ENCODE peak calls at places on chromosomes 11 and 22, in ten cellular contexts. One of them, this sample, is unnamed.

GRCh38 chr11:34988294-34989255 is 72.2 kb downstream of the PDHX start:
- DNase-seq in tibial artery: no peak
- DNase-seq in right atrium auricular region: no peak
- DNase-seq in GM23338: no peak
- DNase-seq in GM12864: no peak
- DNase-seq in foreskin fibroblast: no peak
- DNase-seq in fibroblast of lung: peak
- DNase-seq in cardiac muscle cell: no peak
- DNase-seq in IMR-90: peak
- DNase-seq in GM06990: peak
- DNase-seq in this sample: peak

GRCh38 chr11:69005631-69006368 is 7.2 kb downstream of the MRGPRF start:
- DNase-seq in tibial artery: peak
- DNase-seq in GM12864: no peak
- DNase-seq in IMR-90: no peak
- DNase-seq in GM06990: no peak
- DNase-seq in GM23338: no peak
- DNase-seq in foreskin fibroblast: no peak
- DNase-seq in fibroblast of lung: no peak
- DNase-seq in cardiac muscle cell: no peak
- DNase-seq in right atrium auricular region: no peak
- DNase-seq in this sample: no peak

GRCh38 chr11:60447070-60447469 is 8.6 kb upstream of the MS4A1 start:
- DNase-seq in GM12864: no peak
- DNase-seq in IMR-90: no peak
- DNase-seq in tibial artery: no peak
- DNase-seq in GM06990: no peak
- DNase-seq in cardiac muscle cell: no peak
- DNase-seq in right atrium auricular region: no peak
- DNase-seq in foreskin fibroblast: no peak
- DNase-seq in fibroblast of lung: no peak
- DNase-seq in GM23338: no peak
- DNase-seq in this sample: no peak

GRCh38 chr22:25745341-25746011 is 3.5 kb downstream of the MYO18B start:
- DNase-seq in GM06990: no peak
- DNase-seq in fibroblast of lung: peak
- DNase-seq in foreskin fibroblast: peak
- DNase-seq in GM12864: no peak
- DNase-seq in right atrium auricular region: no peak
- DNase-seq in GM23338: no peak
- DNase-seq in tibial artery: no peak
- DNase-seq in cardiac muscle cell: no peak
- DNase-seq in IMR-90: peak
- DNase-seq in this sample: no peak

GRCh38 chr22:20456064-20456721 is 18.6 kb upstream of the SCARF2 start:
- DNase-seq in GM06990: no peak
- DNase-seq in GM12864: peak
- DNase-seq in IMR-90: peak
- DNase-seq in foreskin fibroblast: peak
- DNase-seq in GM23338: peak
- DNase-seq in right atrium auricular region: peak
- DNase-seq in tibial artery: peak
- DNase-seq in cardiac muscle cell: peak
- DNase-seq in fibroblast of lung: peak
- DNase-seq in this sample: peak

GRCh38 chr22:20853236-20853660 is 5.4 kb downstream of the PI4KA start:
- DNase-seq in right atrium auricular region: no peak
- DNase-seq in IMR-90: no peak
- DNase-seq in GM23338: no peak
- DNase-seq in fibroblast of lung: no peak
- DNase-seq in cardiac muscle cell: no peak
- DNase-seq in GM12864: no peak
- DNase-seq in GM06990: no peak
- DNase-seq in foreskin fibroblast: no peak
- DNase-seq in tibial artery: no peak
- DNase-seq in this sample: no peak

GRCh38 chr11:128036006-128036405 is 551.4 kb downstream of the ETS1 start:
- DNase-seq in cardiac muscle cell: no peak
- DNase-seq in GM06990: no peak
- DNase-seq in IMR-90: no peak
- DNase-seq in GM23338: no peak
- DNase-seq in foreskin fibroblast: no peak
- DNase-seq in right atrium auricular region: no peak
- DNase-seq in tibial artery: no peak
- DNase-seq in fibroblast of lung: no peak
- DNase-seq in GM12864: no peak
- DNase-seq in this sample: no peak

GRCh38 chr22:33835196-33835788 is 85.0 kb downstream of the LARGE1 start:
- DNase-seq in GM12864: no peak
- DNase-seq in GM06990: no peak
- DNase-seq in foreskin fibroblast: no peak
- DNase-seq in IMR-90: no peak
- DNase-seq in fibroblast of lung: no peak
- DNase-seq in cardiac muscle cell: no peak
- DNase-seq in right atrium auricular region: no peak
- DNase-seq in tibial artery: no peak
- DNase-seq in GM23338: peak
- DNase-seq in this sample: no peak

GRCh38 chr11:78525720-78526119 is 48.9 kb downstream of the NARS2 start:
- DNase-seq in tibial artery: no peak
- DNase-seq in fibroblast of lung: peak
- DNase-seq in GM23338: no peak
- DNase-seq in GM12864: no peak
- DNase-seq in GM06990: no peak
- DNase-seq in cardiac muscle cell: no peak
- DNase-seq in right atrium auricular region: no peak
- DNase-seq in IMR-90: no peak
- DNase-seq in foreskin fibroblast: no peak
- DNase-seq in this sample: no peak

GRCh38 chr11:46343520-46343919 is 3.7 kb upstream of the DGKZ start:
- DNase-seq in foreskin fibroblast: no peak
- DNase-seq in GM23338: peak
- DNase-seq in cardiac muscle cell: no peak
- DNase-seq in tibial artery: no peak
- DNase-seq in fibroblast of lung: no peak
- DNase-seq in right atrium auricular region: no peak
- DNase-seq in IMR-90: no peak
- DNase-seq in GM06990: no peak
- DNase-seq in GM12864: no peak
- DNase-seq in this sample: no peak

GRCh38 chr11:117218133-117218915 is 13.5 kb downstream of the PCSK7 start:
- DNase-seq in GM23338: no peak
- DNase-seq in IMR-90: peak
- DNase-seq in cardiac muscle cell: no peak
- DNase-seq in tibial artery: peak
- DNase-seq in fibroblast of lung: peak
- DNase-seq in GM06990: no peak
- DNase-seq in right atrium auricular region: no peak
- DNase-seq in GM12864: no peak
- DNase-seq in foreskin fibroblast: no peak
- DNase-seq in this sample: no peak

GRCh38 chr11:22797081-22797480 is 32.5 kb downstream of the SVIP start:
- DNase-seq in cardiac muscle cell: no peak
- DNase-seq in IMR-90: no peak
- DNase-seq in foreskin fibroblast: no peak
- DNase-seq in tibial artery: no peak
- DNase-seq in fibroblast of lung: no peak
- DNase-seq in GM06990: no peak
- DNase-seq in right atrium auricular region: no peak
- DNase-seq in GM23338: no peak
- DNase-seq in GM12864: no peak
- DNase-seq in this sample: no peak

GRCh38 chr11:59247535-59248227 is 35.0 kb upstream of the MPEG1 start:
- DNase-seq in foreskin fibroblast: peak
- DNase-seq in right atrium auricular region: no peak
- DNase-seq in GM23338: no peak
- DNase-seq in GM06990: no peak
- DNase-seq in fibroblast of lung: peak
- DNase-seq in GM12864: no peak
- DNase-seq in IMR-90: peak
- DNase-seq in tibial artery: no peak
- DNase-seq in cardiac muscle cell: no peak
- DNase-seq in this sample: no peak

GRCh38 chr11:28704801-28705200 is 596.6 kb downstream of the METTL15 start:
- DNase-seq in IMR-90: no peak
- DNase-seq in GM06990: no peak
- DNase-seq in tibial artery: no peak
- DNase-seq in right atrium auricular region: no peak
- DNase-seq in cardiac muscle cell: no peak
- DNase-seq in foreskin fibroblast: no peak
- DNase-seq in GM23338: no peak
- DNase-seq in GM12864: no peak
- DNase-seq in fibroblast of lung: no peak
- DNase-seq in this sample: no peak

GRCh38 chr11:123979311-123979710 is 1.7 kb upstream of the OR10S1 start:
- DNase-seq in GM06990: no peak
- DNase-seq in GM12864: no peak
- DNase-seq in tibial artery: no peak
- DNase-seq in cardiac muscle cell: no peak
- DNase-seq in IMR-90: no peak
- DNase-seq in right atrium auricular region: no peak
- DNase-seq in fibroblast of lung: no peak
- DNase-seq in GM23338: no peak
- DNase-seq in foreskin fibroblast: no peak
- DNase-seq in this sample: no peak

DNA sequence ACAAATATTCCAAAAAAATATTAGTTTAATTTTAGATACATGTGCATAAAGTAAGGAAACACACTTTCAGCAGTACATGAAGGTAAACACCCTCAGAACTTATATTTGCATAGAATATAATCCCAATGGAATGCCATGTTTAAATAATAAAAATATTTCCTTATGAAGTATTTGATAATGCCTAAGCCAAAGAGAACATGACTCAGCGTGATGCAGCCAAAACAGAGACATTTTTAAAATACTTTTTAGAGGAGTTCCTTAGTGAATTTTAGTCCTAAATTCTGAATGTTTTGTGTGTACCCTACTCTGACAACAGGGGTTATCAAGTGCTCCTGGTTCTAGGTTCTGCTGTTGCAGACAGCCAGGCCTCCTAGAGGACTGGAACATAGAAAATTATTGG is 39.1 kb upstream of the POU2AF2 start:
- DNase-seq in GM06990: no peak
- DNase-seq in GM12864: no peak
- DNase-seq in cardiac muscle cell: no peak
- DNase-seq in IMR-90: peak
- DNase-seq in foreskin fibroblast: peak
- DNase-seq in right atrium auricular region: no peak
- DNase-seq in tibial artery: no peak
- DNase-seq in fibroblast of lung: peak
- DNase-seq in GM23338: no peak
- DNase-seq in this sample: no peak
- TF ChIP-seq CTCF in GM06990: no peak
- TF ChIP-seq CTCF in GM12864: no peak
- TF ChIP-seq CTCF in cardiac muscle cell: no peak
- TF ChIP-seq CTCF in IMR-90: no peak
- TF ChIP-seq CTCF in foreskin fibroblast: no peak
- TF ChIP-seq CTCF in right atrium auricular region: no peak
- TF ChIP-seq CTCF in tibial artery: no peak
- TF ChIP-seq CTCF in fibroblast of lung: no peak
- TF ChIP-seq CTCF in GM23338: no peak
- TF ChIP-seq CTCF in this sample: no peak

DNA sequence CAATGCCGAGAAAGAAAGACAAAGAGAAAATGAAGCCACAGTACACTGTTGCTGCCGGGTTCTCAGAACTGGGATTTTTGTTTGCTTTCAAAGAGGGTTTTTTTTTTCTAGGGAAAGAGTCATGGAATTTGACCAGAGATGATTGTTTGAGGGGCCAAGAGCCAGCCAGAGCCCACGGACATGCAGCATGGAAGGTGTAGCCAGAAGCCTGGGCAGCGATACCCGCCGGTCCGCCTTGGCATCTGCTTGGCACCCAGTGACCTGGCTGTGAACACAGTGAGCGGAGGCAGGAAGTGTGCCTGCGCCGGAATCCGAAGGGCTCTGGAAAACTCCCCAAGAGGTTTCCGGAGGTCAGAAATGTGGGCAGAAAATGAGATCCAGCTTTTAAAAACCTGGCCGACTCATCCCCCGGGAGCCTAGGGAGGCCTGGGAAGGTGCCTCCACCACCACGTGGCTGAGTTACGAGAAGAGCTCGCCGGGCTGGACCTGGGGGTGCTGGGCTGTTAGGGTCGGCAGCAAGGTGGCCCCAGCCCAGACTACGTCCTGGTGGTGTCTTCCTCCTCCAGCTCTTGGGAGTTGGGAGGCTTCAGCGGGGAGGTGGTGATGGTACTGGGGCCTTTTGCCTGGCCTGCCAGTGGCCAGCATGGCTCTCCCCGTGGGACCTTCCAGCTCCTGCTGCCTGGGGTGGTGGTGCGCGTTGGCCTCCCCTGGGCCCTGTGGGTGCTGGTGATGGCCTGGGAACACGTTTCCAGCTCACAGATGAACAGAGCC is 61.6 kb upstream of the PPARA start:
- DNase-seq in GM23338: no peak
- DNase-seq in GM12864: no peak
- DNase-seq in tibial artery: peak
- DNase-seq in cardiac muscle cell: no peak
- DNase-seq in right atrium auricular region: no peak
- DNase-seq in GM06990: no peak
- DNase-seq in foreskin fibroblast: peak
- DNase-seq in IMR-90: peak
- DNase-seq in fibroblast of lung: peak
- DNase-seq in this sample: no peak
- H3K4me3 ChIP-seq in GM23338: no peak
- H3K4me3 ChIP-seq in GM12864: no peak
- H3K4me3 ChIP-seq in tibial artery: peak
- H3K4me3 ChIP-seq in cardiac muscle cell: no peak
- H3K4me3 ChIP-seq in right atrium auricular region: peak
- H3K4me3 ChIP-seq in GM06990: no peak
- H3K4me3 ChIP-seq in foreskin fibroblast: peak
- H3K4me3 ChIP-seq in IMR-90: no peak
- H3K4me3 ChIP-seq in fibroblast of lung: peak
- H3K4me3 ChIP-seq in this sample: no peak

GRCh38 chr11:56394381-56394780 is 18.1 kb upstream of the OR5AL1 start:
- DNase-seq in IMR-90: no peak
- DNase-seq in foreskin fibroblast: no peak
- DNase-seq in GM23338: no peak
- DNase-seq in GM06990: no peak
- DNase-seq in GM12864: no peak
- DNase-seq in cardiac muscle cell: no peak
- DNase-seq in right atrium auricular region: no peak
- DNase-seq in tibial artery: no peak
- DNase-seq in fibroblast of lung: no peak
- DNase-seq in this sample: no peak

GRCh38 chr11:56396047-56396446 is 16.4 kb upstream of the OR5AL1 start:
- DNase-seq in foreskin fibroblast: no peak
- DNase-seq in GM23338: peak
- DNase-seq in IMR-90: no peak
- DNase-seq in GM12864: no peak
- DNase-seq in right atrium auricular region: no peak
- DNase-seq in tibial artery: no peak
- DNase-seq in fibroblast of lung: no peak
- DNase-seq in GM06990: no peak
- DNase-seq in cardiac muscle cell: no peak
- DNase-seq in this sample: no peak
- TF ChIP-seq CTCF in foreskin fibroblast: no peak
- TF ChIP-seq CTCF in GM23338: peak
- TF ChIP-seq CTCF in IMR-90: no peak
- TF ChIP-seq CTCF in GM12864: no peak
- TF ChIP-seq CTCF in right atrium auricular region: no peak
- TF ChIP-seq CTCF in tibial artery: no peak
- TF ChIP-seq CTCF in fibroblast of lung: no peak
- TF ChIP-seq CTCF in GM06990: peak
- TF ChIP-seq CTCF in cardiac muscle cell: no peak
- TF ChIP-seq CTCF in this sample: no peak

GRCh38 chr22:43925433-43926348 is 2.1 kb downstream of the PNPLA3 start:
- DNase-seq in right atrium auricular region: no peak
- DNase-seq in cardiac muscle cell: no peak
- DNase-seq in foreskin fibroblast: peak
- DNase-seq in GM06990: no peak
- DNase-seq in GM12864: no peak
- DNase-seq in tibial artery: no peak
- DNase-seq in GM23338: peak
- DNase-seq in fibroblast of lung: peak
- DNase-seq in IMR-90: no peak
- DNase-seq in this sample: no peak
- H3K4me3 ChIP-seq in right atrium auricular region: no peak
- H3K4me3 ChIP-seq in cardiac muscle cell: no peak
- H3K4me3 ChIP-seq in foreskin fibroblast: peak
- H3K4me3 ChIP-seq in GM06990: no peak
- H3K4me3 ChIP-seq in GM12864: no peak
- H3K4me3 ChIP-seq in tibial artery: no peak
- H3K4me3 ChIP-seq in GM23338: peak
- H3K4me3 ChIP-seq in fibroblast of lung: no peak
- H3K4me3 ChIP-seq in IMR-90: no peak
- H3K4me3 ChIP-seq in this sample: no peak